ENCODE peak calls at places on chromosomes 6 and 20, in seven cellular contexts. One of them, this sample, is unnamed.
A peak's percentile ranks its signal among the peaks of the same experiment; 100 is the strongest.

GRCh38 chr6:3208096-3208774 is 19.2 kb downstream of the TUBB2B start:
- DNase-seq in right atrium auricular region: peak; percentile 73
- DNase-seq in sigmoid colon: no peak
- DNase-seq in mammary epithelial cell: peak; percentile 91
- DNase-seq in mucosa of descending colon: no peak
- DNase-seq in activated B cell treated with CpG ODN at 0.5 μM for 24 hours: no peak
- DNase-seq in GM12865: no peak
- DNase-seq in this sample: no peak

GRCh38 chr6:88268508-88268907 is 102.4 kb upstream of the CNR1 start:
- DNase-seq in mucosa of descending colon: no peak
- DNase-seq in sigmoid colon: no peak
- DNase-seq in right atrium auricular region: no peak
- DNase-seq in mammary epithelial cell: no peak
- DNase-seq in GM12865: no peak
- DNase-seq in activated B cell treated with CpG ODN at 0.5 μM for 24 hours: no peak
- DNase-seq in this sample: no peak

GRCh38 chr6:32177182-32177787 is 920 bp upstream of the RNF5 start:
- DNase-seq in sigmoid colon: peak; percentile 85
- DNase-seq in activated B cell treated with CpG ODN at 0.5 μM for 24 hours: no peak
- DNase-seq in GM12865: peak; percentile 75
- DNase-seq in mucosa of descending colon: no peak
- DNase-seq in mammary epithelial cell: no peak
- DNase-seq in right atrium auricular region: no peak
- DNase-seq in this sample: no peak

GRCh38 chr6:122651604-122652003 is 41.4 kb downstream of the PKIB start:
- DNase-seq in GM12865: no peak
- DNase-seq in sigmoid colon: no peak
- DNase-seq in mammary epithelial cell: no peak
- DNase-seq in right atrium auricular region: no peak
- DNase-seq in activated B cell treated with CpG ODN at 0.5 μM for 24 hours: no peak
- DNase-seq in mucosa of descending colon: no peak
- DNase-seq in this sample: no peak

GRCh38 chr6:167699141-167700036 is 127.3 kb upstream of the AFDN start:
- DNase-seq in sigmoid colon: peak; percentile 82
- DNase-seq in mammary epithelial cell: no peak
- DNase-seq in mucosa of descending colon: peak; percentile 72
- DNase-seq in right atrium auricular region: peak; percentile 89
- DNase-seq in GM12865: peak; percentile 34
- DNase-seq in activated B cell treated with CpG ODN at 0.5 μM for 24 hours: peak; percentile 57
- DNase-seq in this sample: peak; percentile 37

GRCh38 chr6:130794010-130794675 is 33.1 kb upstream of the SMLR1 start:
- DNase-seq in sigmoid colon: no peak
- DNase-seq in mucosa of descending colon: no peak
- DNase-seq in mammary epithelial cell: no peak
- DNase-seq in right atrium auricular region: no peak
- DNase-seq in GM12865: no peak
- DNase-seq in activated B cell treated with CpG ODN at 0.5 μM for 24 hours: no peak
- DNase-seq in this sample: no peak

GRCh38 chr20:13671500-13672288 is 33.0 kb upstream of the TASP1 start:
- DNase-seq in right atrium auricular region: no peak
- DNase-seq in activated B cell treated with CpG ODN at 0.5 μM for 24 hours: no peak
- DNase-seq in sigmoid colon: no peak
- DNase-seq in GM12865: no peak
- DNase-seq in mucosa of descending colon: no peak
- DNase-seq in mammary epithelial cell: peak; percentile 41
- DNase-seq in this sample: no peak

GRCh38 chr6:25002326-25003066 is 66.7 kb upstream of the RIPOR2 start:
- DNase-seq in GM12865: no peak
- DNase-seq in activated B cell treated with CpG ODN at 0.5 μM for 24 hours: no peak
- DNase-seq in mammary epithelial cell: no peak
- DNase-seq in sigmoid colon: no peak
- DNase-seq in right atrium auricular region: no peak
- DNase-seq in mucosa of descending colon: no peak
- DNase-seq in this sample: no peak

GRCh38 chr20:38870733-38871559 is 55.3 kb upstream of the FAM83D start:
- DNase-seq in mammary epithelial cell: peak; percentile 44
- DNase-seq in right atrium auricular region: no peak
- DNase-seq in activated B cell treated with CpG ODN at 0.5 μM for 24 hours: no peak
- DNase-seq in mucosa of descending colon: peak; percentile 84
- DNase-seq in sigmoid colon: no peak
- DNase-seq in GM12865: peak; percentile 51
- DNase-seq in this sample: no peak

GRCh38 chr20:48187891-48188290 is 402.6 kb upstream of the SULF2 start:
- DNase-seq in sigmoid colon: no peak
- DNase-seq in activated B cell treated with CpG ODN at 0.5 μM for 24 hours: no peak
- DNase-seq in right atrium auricular region: no peak
- DNase-seq in mucosa of descending colon: no peak
- DNase-seq in GM12865: no peak
- DNase-seq in mammary epithelial cell: no peak
- DNase-seq in this sample: no peak

GRCh38 chr6:16157909-16158308 is 29.0 kb downstream of the MYLIP start:
- DNase-seq in sigmoid colon: peak; percentile 82
- DNase-seq in activated B cell treated with CpG ODN at 0.5 μM for 24 hours: no peak
- DNase-seq in mammary epithelial cell: no peak
- DNase-seq in GM12865: no peak
- DNase-seq in mucosa of descending colon: no peak
- DNase-seq in right atrium auricular region: no peak
- DNase-seq in this sample: no peak

GRCh38 chr6:161748535-161749386 is 474.9 kb upstream of the AGPAT4 start:
- DNase-seq in GM12865: peak; percentile 39
- DNase-seq in sigmoid colon: no peak
- DNase-seq in activated B cell treated with CpG ODN at 0.5 μM for 24 hours: no peak
- DNase-seq in mammary epithelial cell: no peak
- DNase-seq in mucosa of descending colon: peak; percentile 37
- DNase-seq in right atrium auricular region: no peak
- DNase-seq in this sample: no peak

GRCh38 chr20:62252342-62252966 is 14.1 kb downstream of the OSBPL2 start:
- DNase-seq in right atrium auricular region: no peak
- DNase-seq in mucosa of descending colon: no peak
- DNase-seq in activated B cell treated with CpG ODN at 0.5 μM for 24 hours: no peak
- DNase-seq in sigmoid colon: no peak
- DNase-seq in GM12865: no peak
- DNase-seq in mammary epithelial cell: peak; percentile 64
- DNase-seq in this sample: no peak

GRCh38 chr6:112172540-112172939 is 81.8 kb downstream of the LAMA4 start:
- DNase-seq in GM12865: no peak
- DNase-seq in sigmoid colon: no peak
- DNase-seq in right atrium auricular region: no peak
- DNase-seq in mucosa of descending colon: no peak
- DNase-seq in activated B cell treated with CpG ODN at 0.5 μM for 24 hours: no peak
- DNase-seq in mammary epithelial cell: no peak
- DNase-seq in this sample: no peak

GRCh38 chr6:161029195-161029809 is 37.7 kb downstream of the MAP3K4 start:
- DNase-seq in mucosa of descending colon: no peak
- DNase-seq in sigmoid colon: no peak
- DNase-seq in right atrium auricular region: no peak
- DNase-seq in mammary epithelial cell: peak; percentile 30
- DNase-seq in activated B cell treated with CpG ODN at 0.5 μM for 24 hours: no peak
- DNase-seq in GM12865: peak; percentile 74
- DNase-seq in this sample: peak; percentile 53

GRCh38 chr6:35048631-35049083 is 92.5 kb downstream of the TCP11 start:
- DNase-seq in mucosa of descending colon: peak; percentile 54
- DNase-seq in sigmoid colon: peak; percentile 88
- DNase-seq in right atrium auricular region: no peak
- DNase-seq in activated B cell treated with CpG ODN at 0.5 μM for 24 hours: no peak
- DNase-seq in GM12865: no peak
- DNase-seq in mammary epithelial cell: no peak
- DNase-seq in this sample: no peak

GRCh38 chr6:104252276-104252675 is 607.4 kb downstream of the HACE1 start:
- DNase-seq in sigmoid colon: no peak
- DNase-seq in mammary epithelial cell: peak; percentile 36
- DNase-seq in right atrium auricular region: no peak
- DNase-seq in activated B cell treated with CpG ODN at 0.5 μM for 24 hours: no peak
- DNase-seq in GM12865: no peak
- DNase-seq in mucosa of descending colon: no peak
- DNase-seq in this sample: no peak

GRCh38 chr6:157280947-157281346 is 42.4 kb downstream of the TMEM242 start:
- DNase-seq in activated B cell treated with CpG ODN at 0.5 μM for 24 hours: no peak
- DNase-seq in mucosa of descending colon: no peak
- DNase-seq in GM12865: no peak
- DNase-seq in mammary epithelial cell: no peak
- DNase-seq in sigmoid colon: no peak
- DNase-seq in right atrium auricular region: no peak
- DNase-seq in this sample: no peak

GRCh38 chr20:23637282-23638221 is at the start of gene CST3:
- DNase-seq in mammary epithelial cell: peak; percentile 82
- DNase-seq in right atrium auricular region: peak; percentile 89
- DNase-seq in GM12865: peak; percentile 87
- DNase-seq in activated B cell treated with CpG ODN at 0.5 μM for 24 hours: no peak
- DNase-seq in mucosa of descending colon: peak; percentile 93
- DNase-seq in sigmoid colon: peak; percentile 97
- DNase-seq in this sample: peak; percentile 26

GRCh38 chr6:2157441-2158127 is 87.8 kb downstream of the GMDS start:
- DNase-seq in mucosa of descending colon: no peak
- DNase-seq in right atrium auricular region: no peak
- DNase-seq in activated B cell treated with CpG ODN at 0.5 μM for 24 hours: no peak
- DNase-seq in sigmoid colon: no peak
- DNase-seq in mammary epithelial cell: peak; percentile 86
- DNase-seq in GM12865: peak; percentile 71
- DNase-seq in this sample: peak; percentile 35

GRCh38 chr6:16747232-16748027 is 13.8 kb downstream of the ATXN1 start:
- DNase-seq in GM12865: no peak
- DNase-seq in right atrium auricular region: no peak
- DNase-seq in activated B cell treated with CpG ODN at 0.5 μM for 24 hours: no peak
- DNase-seq in mucosa of descending colon: no peak
- DNase-seq in sigmoid colon: no peak
- DNase-seq in mammary epithelial cell: peak; percentile 80
- DNase-seq in this sample: no peak

GRCh38 chr6:16345449-16346330 is 107.3 kb downstream of the GMPR start:
- DNase-seq in right atrium auricular region: no peak
- DNase-seq in GM12865: no peak
- DNase-seq in mucosa of descending colon: no peak
- DNase-seq in activated B cell treated with CpG ODN at 0.5 μM for 24 hours: no peak
- DNase-seq in sigmoid colon: peak; percentile 77
- DNase-seq in mammary epithelial cell: peak; percentile 82
- DNase-seq in this sample: no peak

GRCh38 chr6:3722785-3723184 is 28.7 kb downstream of the PXDC1 start:
- DNase-seq in right atrium auricular region: no peak
- DNase-seq in mucosa of descending colon: no peak
- DNase-seq in mammary epithelial cell: no peak
- DNase-seq in activated B cell treated with CpG ODN at 0.5 μM for 24 hours: no peak
- DNase-seq in sigmoid colon: no peak
- DNase-seq in GM12865: no peak
- DNase-seq in this sample: no peak

DNA sequence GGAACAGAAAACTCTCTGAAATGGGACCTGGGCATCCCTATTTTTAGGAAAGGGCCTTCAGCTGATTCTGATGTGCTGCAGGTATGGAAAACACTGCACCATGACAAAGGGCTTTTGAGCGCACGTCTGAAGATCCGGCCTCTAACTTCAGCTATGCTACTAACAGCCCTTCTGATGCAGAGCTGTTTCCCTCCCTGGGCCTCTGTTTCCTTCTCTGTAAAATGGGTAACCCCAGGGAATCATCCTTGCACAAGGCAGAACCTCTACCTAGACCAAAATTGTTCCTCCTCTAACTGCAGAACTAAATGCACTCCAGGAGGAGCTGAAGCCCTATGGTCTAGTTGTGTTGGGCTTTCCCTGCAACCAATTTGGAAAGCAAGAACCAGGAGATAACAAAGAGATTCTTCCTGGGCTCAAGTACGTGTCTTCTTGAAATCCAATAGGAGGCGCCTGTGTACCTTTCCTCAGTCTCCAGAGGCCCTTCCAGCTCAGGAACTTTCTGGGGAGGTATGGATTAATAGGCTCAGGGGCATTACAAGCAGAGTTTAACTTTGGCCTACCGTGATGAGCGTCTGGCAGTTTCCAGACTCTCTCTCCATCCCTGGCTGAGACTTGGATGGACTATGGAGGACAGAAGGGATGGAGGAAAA is 5.9 kb downstream of the GPX5 start:
- DNase-seq in GM12865: peak; percentile 11
- DNase-seq in activated B cell treated with CpG ODN at 0.5 μM for 24 hours: no peak
- DNase-seq in right atrium auricular region: no peak
- DNase-seq in sigmoid colon: no peak
- DNase-seq in mucosa of descending colon: no peak
- DNase-seq in mammary epithelial cell: no peak
- DNase-seq in this sample: no peak
- TF ChIP-seq CTCF in GM12865: no peak
- TF ChIP-seq CTCF in activated B cell treated with CpG ODN at 0.5 μM for 24 hours: no peak
- TF ChIP-seq CTCF in right atrium auricular region: no peak
- TF ChIP-seq CTCF in sigmoid colon: no peak
- TF ChIP-seq CTCF in mucosa of descending colon: no peak
- TF ChIP-seq CTCF in mammary epithelial cell: peak; percentile 8
- TF ChIP-seq CTCF in this sample: no peak

DNA sequence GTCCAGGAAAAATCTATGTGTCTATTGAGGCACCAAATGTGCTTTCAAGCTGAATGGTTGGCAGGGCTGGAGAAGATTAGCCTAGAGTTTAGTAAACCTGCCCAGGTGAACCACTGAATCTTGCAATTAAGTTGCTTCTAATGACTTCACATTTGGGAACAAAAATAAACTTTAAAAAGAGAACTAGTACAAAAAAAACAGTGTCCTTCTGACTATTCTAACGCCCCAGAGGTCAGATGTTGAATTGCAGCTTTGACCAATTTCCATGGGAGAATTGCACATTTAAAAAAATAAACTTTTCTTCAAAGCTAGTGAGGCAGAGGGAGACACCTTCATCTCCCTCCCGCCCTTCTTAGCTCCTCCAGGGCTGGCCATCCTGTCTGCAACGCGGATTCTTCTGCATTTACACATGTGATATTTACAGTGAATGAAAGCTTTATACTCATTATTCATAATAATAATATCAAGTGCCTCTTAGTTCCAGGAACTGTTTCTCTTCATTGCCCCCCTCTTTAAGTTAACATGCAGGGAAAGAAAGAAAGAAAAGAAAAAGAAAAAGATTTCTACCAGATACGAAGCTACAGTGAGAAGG is 270.2 kb downstream of the SMOC2 start:
- DNase-seq in mucosa of descending colon: no peak
- DNase-seq in right atrium auricular region: no peak
- DNase-seq in activated B cell treated with CpG ODN at 0.5 μM for 24 hours: no peak
- DNase-seq in GM12865: no peak
- DNase-seq in sigmoid colon: no peak
- DNase-seq in mammary epithelial cell: no peak
- DNase-seq in this sample: no peak
- TF ChIP-seq CTCF in mucosa of descending colon: no peak
- TF ChIP-seq CTCF in right atrium auricular region: peak; percentile 16
- TF ChIP-seq CTCF in activated B cell treated with CpG ODN at 0.5 μM for 24 hours: no peak
- TF ChIP-seq CTCF in GM12865: peak; percentile 5
- TF ChIP-seq CTCF in sigmoid colon: no peak
- TF ChIP-seq CTCF in mammary epithelial cell: no peak
- TF ChIP-seq CTCF in this sample: peak; percentile 21

GRCh38 chr6:97465877-97466710 is 183.1 kb upstream of the MMS22L start:
- DNase-seq in mucosa of descending colon: no peak
- DNase-seq in GM12865: no peak
- DNase-seq in right atrium auricular region: no peak
- DNase-seq in sigmoid colon: no peak
- DNase-seq in mammary epithelial cell: no peak
- DNase-seq in activated B cell treated with CpG ODN at 0.5 μM for 24 hours: no peak
- DNase-seq in this sample: no peak
- TF ChIP-seq CTCF in mucosa of descending colon: no peak
- TF ChIP-seq CTCF in GM12865: no peak
- TF ChIP-seq CTCF in right atrium auricular region: no peak
- TF ChIP-seq CTCF in sigmoid colon: no peak
- TF ChIP-seq CTCF in mammary epithelial cell: no peak
- TF ChIP-seq CTCF in activated B cell treated with CpG ODN at 0.5 μM for 24 hours: no peak
- TF ChIP-seq CTCF in this sample: no peak

DNA sequence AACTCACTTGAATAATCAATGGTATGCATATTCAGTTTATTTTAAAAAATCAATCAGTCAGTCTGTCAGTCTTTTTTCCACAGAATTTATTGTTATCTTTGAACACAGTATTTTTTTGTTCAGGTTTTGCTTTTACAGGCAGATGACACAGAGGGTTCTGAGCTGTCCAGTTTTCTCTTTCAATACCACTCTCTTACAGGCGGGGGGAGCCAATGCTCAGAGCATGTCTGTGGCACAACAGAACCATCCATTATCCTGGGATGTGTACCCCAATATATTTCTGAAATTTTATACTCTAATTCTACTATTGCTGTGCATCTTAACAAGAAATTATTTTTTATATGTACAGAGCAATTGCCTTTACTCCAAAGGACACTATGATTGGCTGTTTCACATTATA is 21.2 kb downstream of the ROS1 start:
- DNase-seq in mammary epithelial cell: peak; percentile 26
- DNase-seq in right atrium auricular region: no peak
- DNase-seq in mucosa of descending colon: no peak
- DNase-seq in activated B cell treated with CpG ODN at 0.5 μM for 24 hours: no peak
- DNase-seq in sigmoid colon: no peak
- DNase-seq in GM12865: no peak
- DNase-seq in this sample: no peak
- TF ChIP-seq CTCF in mammary epithelial cell: peak; percentile 54
- TF ChIP-seq CTCF in right atrium auricular region: no peak
- TF ChIP-seq CTCF in mucosa of descending colon: peak; percentile 13
- TF ChIP-seq CTCF in activated B cell treated with CpG ODN at 0.5 μM for 24 hours: no peak
- TF ChIP-seq CTCF in sigmoid colon: no peak
- TF ChIP-seq CTCF in GM12865: peak; percentile 9
- TF ChIP-seq CTCF in this sample: no peak

This sample was measured in GM12864.